ENCODE peak calls at places on chromosomes 6 and 20, in nine cellular contexts. One of them, this sample, is unnamed.

GRCh38 chr20:50445367-50446151 is 64.6 kb upstream of the PTPN1 start:
- DNase-seq in activated CD8-positive, alpha-beta memory T cell treated with anti-CD3 and anti-CD28 coated beads, Interleukin-2, amount 50 U/mL, for 48 hours: no peak
- DNase-seq in heart left ventricle: no peak
- DNase-seq in NCI-H2029: no peak
- DNase-seq in lung: no peak
- DNase-seq in stimulated activated CD4-positive, alpha-beta T cell treated with anti-CD3 and anti-CD28 coated beads, Interleukin-15, amount 100 ng/mL, for 1 hour: no peak
- DNase-seq in CD4-positive, alpha-beta memory T cell: no peak
- DNase-seq in hepatocyte: no peak
- DNase-seq in stimulated activated CD8-positive, alpha-beta memory T cell treated with anti-CD3 and anti-CD28 coated beads, Interleukin-2, amount 100 ng/mL, for 48 hours: no peak
- DNase-seq in this sample: no peak

GRCh38 chr20:36461600-36462439 is 79.5 kb upstream of the MYL9 start:
- DNase-seq in stimulated activated CD4-positive, alpha-beta T cell treated with anti-CD3 and anti-CD28 coated beads, Interleukin-15, amount 100 ng/mL, for 1 hour: no peak
- DNase-seq in CD4-positive, alpha-beta memory T cell: peak; percentile 42
- DNase-seq in stimulated activated CD8-positive, alpha-beta memory T cell treated with anti-CD3 and anti-CD28 coated beads, Interleukin-2, amount 100 ng/mL, for 48 hours: no peak
- DNase-seq in heart left ventricle: peak; percentile 83
- DNase-seq in lung: peak; percentile 55
- DNase-seq in hepatocyte: peak; percentile 78
- DNase-seq in NCI-H2029: peak; percentile 70
- DNase-seq in activated CD8-positive, alpha-beta memory T cell treated with anti-CD3 and anti-CD28 coated beads, Interleukin-2, amount 50 U/mL, for 48 hours: peak; percentile 69
- DNase-seq in this sample: peak; percentile 51

GRCh38 chr6:49052901-49053300 is 410.2 kb downstream of the MMUT start:
- DNase-seq in activated CD8-positive, alpha-beta memory T cell treated with anti-CD3 and anti-CD28 coated beads, Interleukin-2, amount 50 U/mL, for 48 hours: no peak
- DNase-seq in lung: no peak
- DNase-seq in stimulated activated CD4-positive, alpha-beta T cell treated with anti-CD3 and anti-CD28 coated beads, Interleukin-15, amount 100 ng/mL, for 1 hour: no peak
- DNase-seq in heart left ventricle: no peak
- DNase-seq in NCI-H2029: no peak
- DNase-seq in CD4-positive, alpha-beta memory T cell: no peak
- DNase-seq in stimulated activated CD8-positive, alpha-beta memory T cell treated with anti-CD3 and anti-CD28 coated beads, Interleukin-2, amount 100 ng/mL, for 48 hours: no peak
- DNase-seq in hepatocyte: no peak
- DNase-seq in this sample: no peak

GRCh38 chr6:5995705-5996686 is 10.7 kb downstream of the NRN1 start:
- DNase-seq in activated CD8-positive, alpha-beta memory T cell treated with anti-CD3 and anti-CD28 coated beads, Interleukin-2, amount 50 U/mL, for 48 hours: no peak
- DNase-seq in stimulated activated CD4-positive, alpha-beta T cell treated with anti-CD3 and anti-CD28 coated beads, Interleukin-15, amount 100 ng/mL, for 1 hour: no peak
- DNase-seq in stimulated activated CD8-positive, alpha-beta memory T cell treated with anti-CD3 and anti-CD28 coated beads, Interleukin-2, amount 100 ng/mL, for 48 hours: no peak
- DNase-seq in NCI-H2029: peak; percentile 25
- DNase-seq in heart left ventricle: peak; percentile 80
- DNase-seq in CD4-positive, alpha-beta memory T cell: peak; percentile 26
- DNase-seq in lung: peak; percentile 59
- DNase-seq in hepatocyte: peak; percentile 66
- DNase-seq in this sample: no peak

GRCh38 chr20:52103911-52104545 is 87.6 kb downstream of the ZFP64 start:
- DNase-seq in CD4-positive, alpha-beta memory T cell: no peak
- DNase-seq in lung: no peak
- DNase-seq in stimulated activated CD4-positive, alpha-beta T cell treated with anti-CD3 and anti-CD28 coated beads, Interleukin-15, amount 100 ng/mL, for 1 hour: no peak
- DNase-seq in hepatocyte: no peak
- DNase-seq in heart left ventricle: no peak
- DNase-seq in stimulated activated CD8-positive, alpha-beta memory T cell treated with anti-CD3 and anti-CD28 coated beads, Interleukin-2, amount 100 ng/mL, for 48 hours: no peak
- DNase-seq in activated CD8-positive, alpha-beta memory T cell treated with anti-CD3 and anti-CD28 coated beads, Interleukin-2, amount 50 U/mL, for 48 hours: peak; percentile 53
- DNase-seq in NCI-H2029: no peak
- DNase-seq in this sample: no peak

GRCh38 chr20:11891827-11892521 is 25.7 kb upstream of the BTBD3 start:
- DNase-seq in CD4-positive, alpha-beta memory T cell: peak; percentile 6
- DNase-seq in activated CD8-positive, alpha-beta memory T cell treated with anti-CD3 and anti-CD28 coated beads, Interleukin-2, amount 50 U/mL, for 48 hours: no peak
- DNase-seq in heart left ventricle: no peak
- DNase-seq in hepatocyte: peak; percentile 92
- DNase-seq in stimulated activated CD8-positive, alpha-beta memory T cell treated with anti-CD3 and anti-CD28 coated beads, Interleukin-2, amount 100 ng/mL, for 48 hours: peak; percentile 4
- DNase-seq in lung: peak; percentile 76
- DNase-seq in NCI-H2029: peak; percentile 79
- DNase-seq in stimulated activated CD4-positive, alpha-beta T cell treated with anti-CD3 and anti-CD28 coated beads, Interleukin-15, amount 100 ng/mL, for 1 hour: no peak
- DNase-seq in this sample: peak; percentile 63

GRCh38 chr6:140320799-140321099 is 946.3 kb upstream of the CITED2 start:
- DNase-seq in activated CD8-positive, alpha-beta memory T cell treated with anti-CD3 and anti-CD28 coated beads, Interleukin-2, amount 50 U/mL, for 48 hours: no peak
- DNase-seq in heart left ventricle: no peak
- DNase-seq in CD4-positive, alpha-beta memory T cell: no peak
- DNase-seq in hepatocyte: no peak
- DNase-seq in stimulated activated CD4-positive, alpha-beta T cell treated with anti-CD3 and anti-CD28 coated beads, Interleukin-15, amount 100 ng/mL, for 1 hour: no peak
- DNase-seq in stimulated activated CD8-positive, alpha-beta memory T cell treated with anti-CD3 and anti-CD28 coated beads, Interleukin-2, amount 100 ng/mL, for 48 hours: no peak
- DNase-seq in lung: no peak
- DNase-seq in NCI-H2029: no peak
- DNase-seq in this sample: no peak

GRCh38 chr6:35174043-35174434 is 32.9 kb upstream of the TCP11 start:
- DNase-seq in CD4-positive, alpha-beta memory T cell: no peak
- DNase-seq in NCI-H2029: no peak
- DNase-seq in heart left ventricle: no peak
- DNase-seq in stimulated activated CD8-positive, alpha-beta memory T cell treated with anti-CD3 and anti-CD28 coated beads, Interleukin-2, amount 100 ng/mL, for 48 hours: no peak
- DNase-seq in activated CD8-positive, alpha-beta memory T cell treated with anti-CD3 and anti-CD28 coated beads, Interleukin-2, amount 50 U/mL, for 48 hours: peak; percentile 36
- DNase-seq in stimulated activated CD4-positive, alpha-beta T cell treated with anti-CD3 and anti-CD28 coated beads, Interleukin-15, amount 100 ng/mL, for 1 hour: no peak
- DNase-seq in hepatocyte: no peak
- DNase-seq in lung: no peak
- DNase-seq in this sample: no peak

GRCh38 chr6:161198176-161198575 is 75.7 kb downstream of the AGPAT4 start:
- DNase-seq in heart left ventricle: no peak
- DNase-seq in stimulated activated CD8-positive, alpha-beta memory T cell treated with anti-CD3 and anti-CD28 coated beads, Interleukin-2, amount 100 ng/mL, for 48 hours: no peak
- DNase-seq in hepatocyte: no peak
- DNase-seq in CD4-positive, alpha-beta memory T cell: no peak
- DNase-seq in NCI-H2029: no peak
- DNase-seq in stimulated activated CD4-positive, alpha-beta T cell treated with anti-CD3 and anti-CD28 coated beads, Interleukin-15, amount 100 ng/mL, for 1 hour: no peak
- DNase-seq in lung: no peak
- DNase-seq in activated CD8-positive, alpha-beta memory T cell treated with anti-CD3 and anti-CD28 coated beads, Interleukin-2, amount 50 U/mL, for 48 hours: no peak
- DNase-seq in this sample: no peak

GRCh38 chr6:81373414-81373813 is 379.1 kb downstream of the TENT5A start:
- DNase-seq in CD4-positive, alpha-beta memory T cell: no peak
- DNase-seq in activated CD8-positive, alpha-beta memory T cell treated with anti-CD3 and anti-CD28 coated beads, Interleukin-2, amount 50 U/mL, for 48 hours: no peak
- DNase-seq in lung: no peak
- DNase-seq in stimulated activated CD4-positive, alpha-beta T cell treated with anti-CD3 and anti-CD28 coated beads, Interleukin-15, amount 100 ng/mL, for 1 hour: no peak
- DNase-seq in heart left ventricle: no peak
- DNase-seq in NCI-H2029: no peak
- DNase-seq in stimulated activated CD8-positive, alpha-beta memory T cell treated with anti-CD3 and anti-CD28 coated beads, Interleukin-2, amount 100 ng/mL, for 48 hours: no peak
- DNase-seq in hepatocyte: no peak
- DNase-seq in this sample: no peak

This sample was measured in Calu3.